ENCODE peak calls at places on chromosomes 4 and X, in five cellular contexts. V is NB4; A is left ventricle myocardium inferior; H is activated CD4-positive, CD25-positive, alpha-beta regulatory T cell; X is AG09309. O is an unnamed sample.

GRCh38 chr4:87783781-87784180 is 15.6 kb upstream of the IBSP start:
- DNase-seq in V (no peak), A (no peak), H (no peak), X (peak), O (no peak)

GRCh38 chrX:150365953-150366911 is 3.1 kb downstream of the MAMLD1 start:
- DNase-seq in V (no peak), A (peak), H (no peak), X (no peak), O (no peak)

GRCh38 chr4:112801341-112801740 is 164.4 kb downstream of the LARP7 start:
- DNase-seq in V (no peak), A (no peak), H (no peak), X (no peak), O (no peak)

GRCh38 chr4:167233523-167234387 is 539 bp downstream of the SPOCK3 start:
- DNase-seq in V (no peak), A (no peak), H (no peak), X (no peak), O (no peak)

GRCh38 chr4:113945906-113946305 is 33.5 kb downstream of the ARSJ start:
- DNase-seq in V (no peak), A (no peak), H (no peak), X (no peak), O (no peak)

GRCh38 chr4:174669278-174669677 is 147.0 kb upstream of the HPGD start:
- DNase-seq in V (no peak), A (no peak), H (no peak), X (peak), O (peak)

GRCh38 chr4:88960576-88960975 is 96.4 kb downstream of the FAM13A start:
- DNase-seq in V (peak), A (no peak), H (no peak), X (no peak), O (no peak)

GRCh38 chr4:159227984-159228383 is 125.1 kb downstream of the RAPGEF2 start:
- DNase-seq in V (no peak), A (peak), H (no peak), X (no peak), O (peak)

GRCh38 chr4:2036327-2036726 is 22.8 kb upstream of the NAT8L start:
- DNase-seq in V (no peak), A (no peak), H (no peak), X (no peak), O (no peak)

GRCh38 chrX:153647461-153648357 is 706 bp downstream of the DUSP9 start:
- DNase-seq in V (no peak), A (no peak), H (no peak), X (no peak), O (no peak)

GRCh38 chr4:162849922-162850321 is 316.8 kb downstream of the NAF1 start:
- DNase-seq in V (no peak), A (no peak), H (no peak), X (no peak), O (no peak)

GRCh38 chr4:55840956-55841355 is 12.5 kb upstream of the EXOC1 start:
- DNase-seq in V (no peak), A (no peak), H (no peak), X (no peak), O (no peak)

GRCh38 chr4:127251423-127251822 is 381.3 kb upstream of the INTU start:
- DNase-seq in V (peak), A (no peak), H (no peak), X (peak), O (no peak)

GRCh38 chr4:92305878-92306520 is 2.2 kb downstream of the GRID2 start:
- DNase-seq in V (no peak), A (no peak), H (no peak), X (no peak), O (no peak)

GRCh38 chr4:126081336-126081735 is 766.6 kb downstream of the FAT4 start:
- DNase-seq in V (no peak), A (no peak), H (no peak), X (no peak), O (no peak)

GRCh38 chr4:41360214-41360910 is 103.6 kb downstream of the UCHL1 start:
- DNase-seq in V (peak), A (peak), H (no peak), X (no peak), O (no peak)

GRCh38 chr4:34850983-34851382 is 1393.3 kb downstream of the ARAP2 start:
- DNase-seq in V (no peak), A (no peak), H (no peak), X (no peak), O (no peak)

GRCh38 chrX:153434801-153435200 is 11.1 kb downstream of the TREX2 start:
- DNase-seq in V (no peak), A (no peak), H (no peak), X (no peak), O (no peak)

GRCh38 chrX:47540754-47541538 is 20.1 kb upstream of the ARAF start:
- DNase-seq in V (peak), A (peak), H (no peak), X (peak), O (peak)

GRCh38 chr4:58833126-58833525 is 1722.9 kb upstream of the IGFBP7 start:
- DNase-seq in V (no peak), A (no peak), H (no peak), X (no peak), O (no peak)

GRCh38 chr4:118834960-118835895 is 698 bp downstream of the SEC24D start:
- DNase-seq in V (peak), A (peak), H (peak), X (peak), O (peak)

GRCh38 chrX:134633832-134634231 is 24.4 kb downstream of the PLAC1 start:
- DNase-seq in V (peak), A (no peak), H (no peak), X (no peak), O (no peak)

GRCh38 chr4:665381-665750 is 8.7 kb downstream of the ATP5ME start:
- DNase-seq in V (no peak), A (no peak), H (no peak), X (no peak), O (no peak)

GRCh38 chrX:107355533-107355932 is 93.9 kb upstream of the FRMPD3 start:
- DNase-seq in V (no peak), A (no peak), H (no peak), X (no peak), O (no peak)

GRCh38 chr4:60201052-60201673 is 999.0 kb upstream of the ADGRL3 start:
- DNase-seq in V (peak), A (no peak), H (peak), X (peak), O (peak)

GRCh38 chr4:57265831-57266582 is 155.8 kb upstream of the IGFBP7 start:
- DNase-seq in V (no peak), A (peak), H (no peak), X (no peak), O (no peak)

GRCh38 chrX:129979207-129979920 is 3.1 kb upstream of the BCORL1 start:
- DNase-seq in V (peak), A (no peak), H (no peak), X (no peak), O (no peak)

GRCh38 chr4:145625677-145626622 is 6.8 kb downstream of the MMAA start:
- DNase-seq in V (no peak), A (no peak), H (no peak), X (no peak), O (no peak)

GRCh38 chr4:51894246-51894645 is 51.3 kb downstream of the DCUN1D4 start:
- DNase-seq in V (no peak), A (no peak), H (no peak), X (no peak), O (no peak)

GRCh38 chrX:135931644-135932487 is 38.4 kb downstream of the SAGE1 start:
- DNase-seq in V (peak), A (peak), H (peak), X (peak), O (no peak)

GRCh38 chr4:111961806-111962205 is 183.4 kb upstream of the FAM241A start:
- DNase-seq in V (no peak), A (no peak), H (no peak), X (no peak), O (no peak)

GRCh38 chr4:108031427-108032083 is 41.9 kb downstream of the HADH start:
- DNase-seq in V (no peak), A (no peak), H (peak), X (no peak), O (no peak)

GRCh38 chrX:153649178-153649914 is 2.3 kb downstream of the DUSP9 start:
- DNase-seq in V (peak), A (no peak), H (no peak), X (no peak), O (no peak)

GRCh38 chrX:152656087-152656486 is 18.4 kb downstream of the GABRQ start:
- DNase-seq in V (no peak), A (no peak), H (no peak), X (no peak), O (no peak)

GRCh38 chrX:43002526-43003203 is 224.7 kb upstream of the PPP1R2C start:
- DNase-seq in V (peak), A (no peak), H (no peak), X (no peak), O (no peak)

GRCh38 chr4:157405070-157405469 is 184.5 kb downstream of the GRIA2 start:
- DNase-seq in V (no peak), A (no peak), H (no peak), X (no peak), O (no peak)

GRCh38 chrX:11341274-11342256 is 48.4 kb downstream of the AMELX start:
- DNase-seq in V (peak), A (peak), H (no peak), X (peak), O (no peak)

GRCh38 chr4:118968006-118968405 is 79.4 kb downstream of the SYNPO2 start:
- DNase-seq in V (peak), A (no peak), H (no peak), X (peak), O (no peak)

O was measured in AG04450.